ENCODE peak calls at places on chromosomes 5 and 9, in ten cellular contexts. I is brain microvascular endothelial cell, Q is tibial artery, H is GM23338, O is fibroblast of the aortic adventitia, S is OCI-LY7, Z is MM.1S, N is heart right ventricle, W is AG10803, L is AG04450. A is an unnamed sample.

GRCh38 chr9:122857810-122858209 is 29.4 kb upstream of the PDCL start:
- DNase-seq in L (no peak), S (no peak), O (no peak), W (no peak), N (no peak), Z (no peak), H (no peak), Q (no peak), I (no peak), A (no peak)

GRCh38 chr9:92097997-92098482 is 17.2 kb downstream of the SPTLC1 start:
- DNase-seq in I (peak), W (peak), L (no peak), N (peak), Q (peak), H (peak), O (peak), Z (no peak), S (no peak), A (peak)

GRCh38 chr5:131109540-131110255 is 55.4 kb downstream of the HINT1 start:
- DNase-seq in W (peak), O (peak), H (peak), Z (peak), L (no peak), N (no peak), I (peak), S (peak), Q (no peak), A (no peak)

GRCh38 chr5:73895471-73895870 is 269.5 kb downstream of the ARHGEF28 start:
- DNase-seq in S (no peak), Q (no peak), Z (no peak), L (no peak), W (no peak), O (no peak), N (no peak), H (no peak), I (no peak), A (no peak)

GRCh38 chr5:180381851-180382480 is 28.8 kb upstream of the GFPT2 start:
- DNase-seq in S (no peak), N (no peak), W (no peak), I (no peak), Q (no peak), L (no peak), Z (no peak), H (no peak), O (no peak), A (no peak)

GRCh38 chr5:55927861-55928655 is 66.7 kb downstream of the IL6ST start:
- DNase-seq in N (no peak), Z (no peak), L (no peak), O (no peak), Q (no peak), S (no peak), I (no peak), W (no peak), H (no peak), A (no peak)

GRCh38 chr5:56126487-56127179 is 106.5 kb downstream of the ANKRD55 start:
- DNase-seq in W (no peak), H (no peak), N (no peak), O (peak), Q (no peak), L (no peak), Z (no peak), I (peak), S (no peak), A (no peak)

GRCh38 chr5:178348356-178349146 is 115.9 kb upstream of the PHYKPL start:
- DNase-seq in Z (no peak), I (no peak), N (no peak), L (no peak), W (peak), O (no peak), S (no peak), H (no peak), Q (no peak), A (no peak)

DNA sequence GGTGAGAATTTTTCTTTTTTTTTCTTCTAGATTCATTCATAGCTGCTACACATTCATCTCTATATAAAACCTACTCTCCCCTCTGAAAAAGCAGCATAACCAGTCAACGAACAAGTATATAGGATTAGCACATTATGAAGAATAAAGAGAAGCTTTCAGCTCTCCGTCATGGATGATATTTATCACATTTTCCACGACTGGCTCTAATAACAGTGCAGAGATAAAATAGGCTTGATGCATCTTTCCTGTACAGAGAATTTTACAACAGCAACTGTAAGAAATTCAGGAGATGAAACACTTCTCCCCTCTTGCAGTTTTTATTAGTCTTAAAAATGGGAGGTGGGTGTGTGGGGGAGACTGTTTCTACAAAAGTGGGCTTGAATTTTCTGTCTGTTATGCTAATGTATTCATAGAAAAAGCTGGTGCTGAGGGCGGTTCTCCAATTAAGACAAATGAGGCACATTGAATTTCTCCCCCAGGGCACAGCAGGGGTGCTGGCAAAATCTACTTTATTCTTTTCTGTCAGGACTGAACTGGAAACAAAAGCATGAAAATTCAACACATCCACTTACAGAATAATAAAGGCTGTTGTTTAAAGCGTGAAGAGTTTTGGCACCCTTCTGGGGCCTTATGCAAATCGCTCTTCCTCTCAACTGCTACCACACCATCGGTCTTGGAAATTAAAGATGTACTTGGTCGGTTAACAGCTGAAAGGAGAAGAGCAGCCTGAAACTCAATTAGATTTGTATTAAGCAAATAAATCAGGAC is 233.9 kb upstream of the ZNF608 start:
- DNase-seq in Q (no peak), Z (no peak), W (no peak), L (no peak), I (no peak), O (no peak), N (no peak), S (peak), H (peak), A (peak)
- H3K4me3 ChIP-seq in Q (no peak), Z (no peak), W (no peak), L (no peak), I (no peak), O (no peak), N (no peak), S (peak), H (peak), A (peak)

GRCh38 chr9:131739192-131739961 is 499 bp downstream of the RAPGEF1 start:
- DNase-seq in I (no peak), N (peak), O (peak), Z (peak), L (no peak), H (peak), W (peak), Q (peak), S (peak), A (no peak)
- H3K4me3 ChIP-seq in I (peak), N (peak), O (peak), Z (peak), L (peak), H (peak), W (peak), Q (peak), S (peak), A (peak)

GRCh38 chr5:150413176-150413901 is 629 bp upstream of the CD74 start:
- DNase-seq in O (no peak), Z (no peak), N (no peak), I (no peak), L (no peak), Q (no peak), H (no peak), S (peak), W (no peak), A (no peak)
- H3K4me3 ChIP-seq in O (no peak), Z (no peak), N (peak), I (no peak), L (no peak), Q (no peak), H (peak), S (peak), W (no peak), A (peak)

GRCh38 chr5:154301726-154302125 is 111.2 kb downstream of the GALNT10 start:
- DNase-seq in Z (no peak), L (no peak), S (no peak), W (no peak), O (no peak), Q (no peak), H (no peak), I (no peak), N (no peak), A (no peak)
- H3K4me3 ChIP-seq in Z (no peak), L (no peak), S (no peak), W (no peak), O (no peak), Q (no peak), H (no peak), I (no peak), N (no peak), A (no peak)

DNA sequence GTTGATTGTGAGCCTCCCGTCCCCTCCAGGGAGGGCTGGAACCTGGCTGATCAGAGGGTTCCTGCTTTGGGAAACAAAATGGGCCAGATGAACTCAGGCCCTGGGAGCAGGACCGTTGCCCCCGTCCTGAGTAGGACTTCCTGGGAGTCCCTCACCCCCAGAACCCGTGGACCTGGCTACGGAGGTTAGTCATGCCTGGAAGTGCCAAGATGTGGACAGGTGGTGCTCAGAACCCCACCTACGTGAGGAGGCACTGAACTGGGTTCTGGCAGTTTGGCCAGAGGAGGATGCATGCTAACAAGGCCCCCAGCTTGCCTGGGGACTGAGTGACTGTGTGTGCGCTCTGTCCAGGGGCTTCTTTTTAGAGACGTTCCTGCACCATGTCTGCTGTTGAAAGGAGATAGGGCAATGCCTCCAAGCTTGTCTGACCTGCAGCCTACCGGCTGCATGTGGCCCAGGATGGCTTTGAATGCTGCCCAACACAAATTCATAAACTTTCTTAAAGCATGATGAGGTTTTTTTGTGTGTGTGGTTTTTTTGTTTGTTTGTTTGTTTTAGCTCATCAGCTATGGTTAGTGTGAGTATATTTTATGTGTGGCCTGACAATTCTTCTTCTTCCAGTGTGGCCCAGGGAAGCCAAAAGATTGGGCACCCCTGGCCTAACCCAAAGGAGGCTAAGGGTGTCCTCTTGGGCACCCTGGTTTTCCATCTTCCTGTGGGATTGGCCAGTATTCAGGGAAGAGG is 1.8 kb upstream of the DAB2IP start:
- DNase-seq in S (no peak), L (no peak), O (no peak), Q (no peak), H (peak), N (no peak), W (no peak), Z (no peak), I (no peak), A (no peak)
- H3K4me3 ChIP-seq in S (no peak), L (no peak), O (no peak), Q (no peak), H (peak), N (no peak), W (no peak), Z (no peak), I (no peak), A (no peak)

DNA sequence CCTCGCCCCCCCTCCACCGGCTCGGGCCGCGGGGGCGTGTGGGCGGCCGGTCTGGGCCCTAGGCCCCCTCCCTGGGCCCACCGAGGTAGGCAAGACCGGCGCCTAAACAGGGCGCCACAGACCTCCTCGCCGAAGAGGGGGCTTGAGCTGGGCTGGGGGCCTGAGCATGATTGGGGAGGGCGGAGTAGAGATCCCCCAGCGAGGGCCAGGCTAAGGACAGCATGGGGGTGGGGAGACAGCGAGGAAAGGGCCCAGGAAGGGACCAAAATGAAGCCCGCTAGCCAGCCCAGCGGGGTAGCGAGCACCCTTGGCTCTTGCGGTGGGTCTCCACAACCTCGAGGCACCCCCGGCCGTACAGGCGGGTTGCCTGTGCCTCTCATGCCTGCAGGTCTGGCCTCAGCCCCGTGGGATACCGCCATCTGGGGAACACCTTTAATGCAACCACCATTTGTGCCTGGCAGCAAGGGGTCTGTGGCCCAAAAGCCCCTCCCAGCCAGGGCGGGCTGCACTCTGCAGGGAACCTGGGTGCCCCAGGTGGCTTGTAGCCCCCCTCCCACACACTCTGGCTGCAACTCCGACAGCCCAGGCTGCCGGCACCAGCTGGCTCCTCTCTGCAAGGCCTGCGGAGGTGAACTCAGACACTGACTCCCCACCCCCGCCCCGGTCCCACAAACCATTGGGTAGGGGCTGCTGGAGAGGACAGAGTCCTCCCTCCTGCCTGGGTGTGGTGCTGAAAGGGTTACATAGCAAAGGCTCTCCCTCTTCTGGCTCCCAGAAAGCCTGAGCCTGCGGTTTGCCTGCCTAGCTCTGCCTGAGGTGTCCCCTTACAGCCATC is 109.2 kb downstream of the PSD2 start:
- DNase-seq in O (no peak), W (no peak), Q (peak), I (no peak), H (peak), S (no peak), Z (no peak), N (no peak), L (no peak), A (no peak)
- H3K4me3 ChIP-seq in O (no peak), W (no peak), Q (peak), I (no peak), H (peak), S (no peak), Z (no peak), N (peak), L (no peak), A (no peak)

A was measured in GM12864.